ENCODE peak calls at places on chromosomes 3 and 15, in seven cellular contexts. B, P, O, Q, F, I and N are unnamed samples.

GRCh38 chr15:41493205-41493901 is at the start of gene ITPKA:
- DNase-seq in B (no peak), Q (peak; percentile 73), P (peak; percentile 60), O (peak; percentile 54), F (peak; percentile 61), I (no peak), N (peak; percentile 75)

GRCh38 chr3:157786216-157786615 is 283.0 kb upstream of the VEPH1 start:
- DNase-seq in P (no peak), O (no peak), B (no peak), F (peak; percentile 9), I (no peak), Q (peak; percentile 69), N (no peak)

GRCh38 chr3:183375787-183376186 is 52.6 kb downstream of the MCF2L2 start:
- DNase-seq in Q (no peak), B (no peak), O (no peak), I (no peak), P (no peak), F (no peak), N (no peak)

GRCh38 chr15:45378149-45378912 is at the start of gene GATM:
- DNase-seq in I (peak; percentile 79), B (peak; percentile 57), Q (peak; percentile 82), O (peak; percentile 68), F (peak; percentile 78), P (peak; percentile 64), N (peak; percentile 82)

GRCh38 chr3:160287666-160288065 is 62.4 kb downstream of the C3orf80 start:
- DNase-seq in F (no peak), B (no peak), P (no peak), Q (no peak), O (no peak), I (no peak), N (no peak)

GRCh38 chr3:44966795-44967278 is 9.1 kb downstream of the ZDHHC3 start:
- DNase-seq in P (no peak), O (no peak), B (no peak), Q (peak; percentile 60), F (no peak), I (no peak), N (no peak)

GRCh38 chr3:101574388-101575156 is 592 bp downstream of the PCNP start:
- DNase-seq in Q (no peak), I (peak; percentile 59), P (peak; percentile 38), B (no peak), F (peak; percentile 68), O (peak; percentile 35), N (no peak)

GRCh38 chr3:120596116-120596852 is at the start of gene NDUFB4:
- DNase-seq in Q (peak; percentile 98), B (peak; percentile 96), I (peak; percentile 95), F (peak; percentile 99), P (peak; percentile 94), O (peak; percentile 95), N (peak; percentile 98)

GRCh38 chr15:46394463-46394862 is 759.6 kb downstream of the SQOR start:
- DNase-seq in I (no peak), F (no peak), O (no peak), Q (no peak), B (no peak), P (no peak), N (no peak)

GRCh38 chr15:62889734-62890505 is 152.6 kb upstream of the TPM1 start:
- DNase-seq in P (no peak), B (no peak), O (no peak), F (peak; percentile 57), Q (no peak), I (no peak), N (no peak)

GRCh38 chr3:68206524-68207117 is 552.2 kb upstream of the SUCLG2 start:
- DNase-seq in Q (no peak), O (no peak), F (peak; percentile 8), I (no peak), P (no peak), B (no peak), N (no peak)

DNA sequence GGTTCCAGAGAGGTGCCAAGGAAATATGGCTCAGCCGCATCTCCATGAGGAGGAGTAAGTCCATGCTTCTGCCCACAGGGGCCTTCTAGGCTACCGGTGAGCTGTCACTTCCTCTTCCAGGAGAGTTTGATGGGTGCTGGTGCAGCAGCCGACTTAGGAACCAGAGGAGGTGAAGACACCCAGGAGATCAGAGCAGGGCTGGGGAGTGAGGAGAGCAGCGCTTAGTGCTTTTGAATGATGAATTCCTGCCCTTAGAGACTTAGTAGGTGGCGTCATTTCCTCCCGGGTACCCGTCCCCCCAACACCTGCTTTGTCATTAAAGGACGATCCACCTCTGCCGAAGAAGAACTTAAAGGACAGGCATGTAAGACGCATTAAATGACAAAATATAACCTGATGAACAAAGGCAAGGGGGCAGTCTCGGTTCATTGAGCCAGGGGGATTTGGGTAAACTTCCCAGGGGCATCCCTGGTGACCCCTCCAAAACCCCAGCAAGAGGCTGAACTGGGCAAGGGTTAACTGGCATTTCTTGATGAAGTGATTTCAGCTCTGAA is 67.6 kb downstream of the HES1 start:
- DNase-seq in B (no peak), P (no peak), F (no peak), I (no peak), O (no peak), Q (no peak), N (no peak)
- TF ChIP-seq CTCF in B (no peak), P (no peak), F (no peak), I (no peak), O (no peak), Q (no peak), N (no peak)

DNA sequence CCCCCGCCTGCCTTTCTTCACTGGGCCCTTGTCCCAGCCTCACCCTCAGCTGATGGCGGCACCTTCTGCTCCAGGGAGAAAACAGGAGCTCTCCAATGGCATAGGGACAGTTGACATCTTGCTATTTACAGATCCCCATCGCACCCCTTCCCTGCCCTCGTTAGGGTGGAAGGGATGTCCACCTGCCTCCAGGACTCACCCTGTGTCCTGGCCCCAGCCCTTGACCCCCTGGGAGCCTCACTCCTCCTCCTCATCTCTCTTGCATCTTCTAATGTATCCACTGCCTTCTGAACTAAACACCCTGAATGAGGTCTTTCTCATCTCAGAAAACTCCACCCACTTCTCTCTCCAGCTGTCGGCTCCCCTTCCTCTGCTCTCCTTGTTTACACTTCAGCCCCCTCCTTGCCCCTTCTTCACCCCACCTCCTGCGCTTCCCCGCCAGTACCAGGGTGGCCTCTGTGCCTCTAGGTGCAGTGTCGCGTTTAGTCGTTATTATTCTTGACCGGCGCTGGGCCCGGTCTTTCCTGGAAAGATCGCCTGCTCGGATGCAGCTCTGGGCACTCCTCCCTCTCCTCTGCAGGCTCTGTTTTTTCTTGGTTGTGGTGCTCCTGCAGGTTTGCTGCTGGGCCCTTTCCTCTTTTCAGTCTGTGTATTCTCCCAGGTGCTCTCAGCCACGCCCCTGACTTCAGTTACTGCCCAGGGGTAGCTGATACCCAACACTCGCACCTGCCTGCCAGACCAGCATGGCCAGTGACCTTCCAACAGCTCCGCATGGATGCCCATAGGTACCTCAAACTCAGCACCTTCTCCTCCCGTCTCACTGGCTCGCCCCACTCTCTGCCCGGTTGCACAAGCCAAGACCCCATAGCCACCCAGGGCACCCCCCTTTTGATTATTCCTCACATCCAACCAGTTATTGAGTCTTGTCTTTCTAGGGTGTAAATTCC is 42.9 kb downstream of the PML start:
- DNase-seq in Q (no peak), P (no peak), F (no peak), I (no peak), O (no peak), B (no peak), N (no peak)
- TF ChIP-seq CTCF in Q (no peak), P (peak; percentile 9), F (no peak), I (no peak), O (no peak), B (no peak), N (no peak)

GRCh38 chr3:127121221-127121647 is 71.7 kb upstream of the PRR23E start:
- DNase-seq in O (no peak), P (no peak), F (no peak), B (no peak), I (no peak), Q (no peak), N (peak; percentile 50)
- TF ChIP-seq CTCF in O (no peak), P (no peak), F (no peak), B (no peak), I (no peak), Q (no peak), N (no peak)

DNA sequence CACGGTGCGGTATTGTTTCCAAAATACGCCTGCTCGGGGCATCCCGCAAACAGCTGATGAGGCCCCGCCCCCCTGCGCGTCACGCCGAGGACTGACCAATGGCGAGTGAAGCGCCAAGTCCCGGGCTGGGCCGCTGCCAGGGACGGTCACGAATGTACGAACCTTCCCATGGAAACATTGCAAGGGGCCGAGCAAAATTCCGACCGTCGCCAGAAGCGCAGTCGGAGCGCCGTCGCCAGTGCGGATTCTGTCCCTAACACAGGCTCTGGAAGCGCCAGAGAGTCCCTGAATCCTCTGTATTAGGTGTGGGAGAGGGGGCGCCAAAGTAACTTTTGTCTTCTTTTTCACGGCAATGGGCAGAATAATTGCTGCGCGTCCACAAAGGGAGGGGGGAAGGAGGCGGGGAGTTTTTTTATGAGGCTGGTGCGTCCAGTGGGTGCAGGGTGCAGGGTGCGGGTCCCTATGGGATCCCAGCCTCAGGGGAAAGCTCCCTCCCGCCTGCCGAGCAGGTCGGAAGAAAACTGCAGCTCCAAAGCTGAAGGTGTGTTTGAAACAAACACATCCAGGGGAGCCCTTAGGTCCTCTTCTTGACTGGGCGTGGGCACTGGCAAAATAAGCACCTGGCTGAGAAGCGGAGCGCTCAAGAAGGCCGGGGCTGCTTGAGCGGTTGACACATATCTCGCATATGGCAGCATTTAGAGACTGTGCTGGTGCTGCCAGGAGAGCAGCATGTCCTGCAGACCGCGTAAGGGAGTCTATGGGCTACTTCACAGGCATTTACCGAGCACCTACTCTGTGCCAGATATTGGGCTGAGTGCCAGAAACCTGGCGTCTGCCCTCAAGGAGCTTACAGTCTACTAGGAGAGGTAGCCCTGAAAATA is at the start of gene BMF:
- DNase-seq in Q (peak; percentile 99), O (peak; percentile 98), B (peak; percentile 93), F (peak; percentile 96), I (peak; percentile 100), P (peak; percentile 98), N (peak; percentile 100)
- TF ChIP-seq CTCF in Q (no peak), O (no peak), B (peak; percentile 52), F (peak; percentile 40), I (no peak), P (peak; percentile 53), N (peak; percentile 58)

GRCh38 chr3:64223809-64224570 is 1.3 kb downstream of the PRICKLE2 start:
- DNase-seq in B (no peak), P (no peak), O (no peak), Q (no peak), I (no peak), F (peak; percentile 68), N (no peak)
- TF ChIP-seq CTCF in B (peak; percentile 4), P (no peak), O (no peak), Q (no peak), I (no peak), F (peak; percentile 45), N (no peak)

GRCh38 chr3:172710709-172711456 is at the start of gene NCEH1:
- DNase-seq in Q (peak; percentile 91), F (peak; percentile 98), B (peak; percentile 97), P (peak; percentile 76), O (peak; percentile 79), I (peak; percentile 85), N (peak; percentile 80)
- TF ChIP-seq CTCF in Q (peak; percentile 93), F (peak; percentile 87), B (peak; percentile 85), P (peak; percentile 78), O (peak; percentile 56), I (peak; percentile 45), N (peak; percentile 78)

GRCh38 chr3:85337895-85338294 is 379.1 kb downstream of the CADM2 start:
- DNase-seq in P (no peak), F (no peak), O (no peak), Q (no peak), B (no peak), I (no peak), N (no peak)

DNA sequence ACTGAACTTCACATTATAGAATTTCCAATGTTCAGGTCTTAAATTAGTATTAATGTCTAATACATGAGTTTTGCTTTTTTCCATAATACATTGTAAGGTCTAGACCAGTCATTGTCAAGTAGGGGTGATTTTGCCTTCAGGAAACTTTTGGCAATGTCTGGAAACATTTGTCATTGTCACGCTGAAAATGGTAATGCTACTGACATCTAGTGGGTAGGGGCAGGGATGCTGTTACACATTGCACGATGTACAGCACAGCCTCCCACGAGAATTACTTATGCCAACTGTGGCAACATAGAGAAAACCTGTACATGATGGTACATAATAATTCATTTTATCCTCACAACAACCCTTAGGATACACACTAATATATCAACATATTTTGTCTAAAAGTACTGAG is 384.1 kb downstream of the CADM2 start:
- DNase-seq in I (no peak), B (no peak), Q (peak; percentile 1), P (peak; percentile 8), O (peak; percentile 44), F (peak; percentile 52), N (no peak)
- TF ChIP-seq CTCF in I (no peak), B (peak; percentile 28), Q (peak; percentile 25), P (peak; percentile 64), O (no peak), F (peak; percentile 42), N (peak; percentile 65)